ENCODE peak calls at places on chromosomes 4 and X, in five cellular contexts. Q is AG10803; Y is naive thymus-derived CD8-positive, alpha-beta T cell; Z is activated CD4-positive, alpha-beta T cell treated with anti-CD3 and anti-CD28 coated beads, Interleukin-2, amount 10 ng/mL, durations not matched to agents 7 days and 5 days; V is kidney glomerular epithelial cell. K is an unnamed sample.

GRCh38 chr4:81213671-81214070 is 1.4 kb downstream of the PRKG2 start:
- DNase-seq in Q (no peak), Z (no peak), V (no peak), Y (no peak), K (no peak)

GRCh38 chr4:66000500-66001117 is 330.3 kb upstream of the EPHA5 start:
- DNase-seq in Z (no peak), Y (no peak), Q (no peak), V (no peak), K (no peak)

GRCh38 chrX:53440631-53441517 is 6.7 kb upstream of the HSD17B10 start:
- DNase-seq in Q (peak; percentile 53), Z (peak; percentile 11), V (no peak), Y (no peak), K (no peak)

GRCh38 chrX:104488811-104489210 is 77.2 kb upstream of the IL1RAPL2 start:
- DNase-seq in V (no peak), Y (no peak), Z (no peak), Q (no peak), K (no peak)

GRCh38 chrX:68429216-68429615 is 4.1 kb downstream of the OPHN1 start:
- DNase-seq in V (no peak), Y (no peak), Q (peak; percentile 33), Z (no peak), K (no peak)

GRCh38 chrX:150828785-150829184 is 69.7 kb downstream of the CD99L2 start:
- DNase-seq in Y (no peak), Q (no peak), V (no peak), Z (no peak), K (no peak)

GRCh38 chr4:176188654-176189053 is 6.7 kb downstream of the SPATA4 start:
- DNase-seq in Z (no peak), Q (peak; percentile 13), V (peak; percentile 16), Y (no peak), K (no peak)

GRCh38 chr4:23171971-23172370 is 479.2 kb downstream of the GBA3 start:
- DNase-seq in Y (no peak), V (no peak), Q (peak; percentile 7), Z (no peak), K (no peak)

GRCh38 chrX:77451041-77451440 is 3.9 kb downstream of the FGF16 start:
- DNase-seq in Y (no peak), V (no peak), Q (peak; percentile 50), Z (no peak), K (no peak)

GRCh38 chrX:44580466-44580865 is 37.8 kb upstream of the FUNDC1 start:
- DNase-seq in Y (no peak), Z (no peak), Q (peak; percentile 64), V (peak; percentile 0), K (no peak)

GRCh38 chr4:167234388-167234881 is at the start of gene SPOCK3:
- DNase-seq in Q (peak; percentile 1), Z (peak; percentile 6), Y (no peak), V (peak; percentile 42), K (peak; percentile 4)

GRCh38 chr4:151659631-151660030 is 101.2 kb downstream of the GATB start:
- DNase-seq in Y (no peak), V (no peak), Q (peak; percentile 36), Z (no peak), K (no peak)

GRCh38 chrX:2391869-2392606 is 108.7 kb downstream of the DHRSX start:
- DNase-seq in Z (no peak), Q (peak; percentile 83), Y (no peak), V (no peak), K (no peak)

GRCh38 chrX:86507337-86507736 is 359.1 kb downstream of the DACH2 start:
- DNase-seq in Z (no peak), Q (no peak), Y (no peak), V (no peak), K (no peak)

GRCh38 chrX:46630141-46630540 is 56.6 kb downstream of the CHST7 start:
- DNase-seq in V (no peak), Y (no peak), Z (no peak), Q (peak; percentile 35), K (no peak)

K was measured in RPMI8226.